ENCODE peak calls at places on chromosomes 16 and 17, in eight cellular contexts. L, R, I, F, P, J, D and A are unnamed samples.

GRCh38 chr16:87344931-87345631 is 27.9 kb upstream of the C16orf95 start:
- DNase-seq in L (no peak), R (no peak), I (no peak), F (no peak), P (peak; percentile 62), J (no peak), D (peak; percentile 59), A (no peak)

GRCh38 chr16:29968205-29968604 is 5.5 kb upstream of the TAOK2 start:
- DNase-seq in L (no peak), R (no peak), I (no peak), F (no peak), P (no peak), J (no peak), D (no peak), A (no peak)

GRCh38 chr16:67847064-67847861 is at the start of gene CENPT:
- DNase-seq in L (peak; percentile 69), R (no peak), I (no peak), F (peak; percentile 55), P (peak; percentile 24), J (no peak), D (peak; percentile 27), A (peak; percentile 83)

GRCh38 chr17:1904273-1905052 is 74.7 kb downstream of the RPA1 start:
- DNase-seq in L (no peak), R (no peak), I (no peak), F (no peak), P (no peak), J (no peak), D (no peak), A (no peak)

GRCh38 chr17:10754861-10755591 is 25.2 kb upstream of the TMEM220 start:
- DNase-seq in L (no peak), R (no peak), I (no peak), F (no peak), P (no peak), J (no peak), D (no peak), A (no peak)

GRCh38 chr17:33055746-33056145 is 64.1 kb downstream of the SPACA3 start:
- DNase-seq in L (no peak), R (no peak), I (no peak), F (no peak), P (no peak), J (no peak), D (no peak), A (no peak)

GRCh38 chr17:48037036-48037881 is at the start of gene COPZ2:
- DNase-seq in L (no peak), R (peak; percentile 51), I (no peak), F (peak; percentile 73), P (peak; percentile 74), J (no peak), D (peak; percentile 74), A (no peak)

GRCh38 chr17:83037084-83037950 is 42.1 kb upstream of the METRNL start:
- DNase-seq in L (no peak), R (no peak), I (no peak), F (peak; percentile 17), P (no peak), J (no peak), D (no peak), A (no peak)

GRCh38 chr16:73183678-73184092 is 135.8 kb upstream of the ZFHX3 start:
- DNase-seq in L (no peak), R (peak; percentile 56), I (peak; percentile 28), F (no peak), P (no peak), J (no peak), D (no peak), A (no peak)

GRCh38 chr17:1030684-1031557 is 34.0 kb downstream of the TIMM22 start:
- DNase-seq in L (no peak), R (peak; percentile 22), I (no peak), F (peak; percentile 70), P (no peak), J (no peak), D (no peak), A (no peak)

GRCh38 chr16:71707199-71707598 is 17.3 kb downstream of the PHLPP2 start:
- DNase-seq in L (no peak), R (no peak), I (no peak), F (no peak), P (no peak), J (no peak), D (no peak), A (no peak)

GRCh38 chr17:40491486-40491885 is 9.9 kb downstream of the TNS4 start:
- DNase-seq in L (no peak), R (no peak), I (no peak), F (peak; percentile 69), P (no peak), J (no peak), D (no peak), A (peak; percentile 57)